ENCODE peak calls at places on chromosomes 2 and 18, in nine cellular contexts. E is brain microvascular endothelial cell; C is stimulated activated CD8-positive, alpha-beta memory T cell treated with anti-CD3 and anti-CD28 coated beads, Interleukin-12 subunit alpha, Interleukin-12 subunit beta, amount 100 ng/mL, for 4 hours; G is NCI-H1092 treated with DMSO at 0.1 percent for 48 hours; H is T-helper 9 cell; Q is endothelial cell of umbilical vein; I is ELF-1; X is suprapubic skin; Z is omental fat pad. J is an unnamed sample.

GRCh38 chr18:54607213-54607934 is 16.3 kb downstream of the DYNAP start:
- DNase-seq in E (no peak), C (no peak), G (peak), H (no peak), Q (peak), I (peak), X (no peak), Z (no peak), J (peak)

GRCh38 chr2:224956706-224957105 is 85.6 kb downstream of the DOCK10 start:
- DNase-seq in E (no peak), C (no peak), G (peak), H (no peak), Q (no peak), I (no peak), X (no peak), Z (no peak), J (no peak)

GRCh38 chr18:28903366-28903765 is 726.4 kb upstream of the CDH2 start:
- DNase-seq in E (no peak), C (no peak), G (no peak), H (no peak), Q (no peak), I (no peak), X (no peak), Z (no peak), J (no peak)

GRCh38 chr2:47569658-47570398 is 166.9 kb downstream of the MSH2 start:
- DNase-seq in E (no peak), C (no peak), G (peak), H (no peak), Q (no peak), I (peak), X (no peak), Z (no peak), J (peak)

GRCh38 chr2:206477296-206477695 is 34.0 kb downstream of the ADAM23 start:
- DNase-seq in E (peak), C (no peak), G (no peak), H (no peak), Q (no peak), I (no peak), X (no peak), Z (no peak), J (no peak)

GRCh38 chr2:227865281-227865680 is 6.2 kb upstream of the DAW1 start:
- DNase-seq in E (no peak), C (no peak), G (no peak), H (no peak), Q (no peak), I (no peak), X (no peak), Z (no peak), J (no peak)

GRCh38 chr2:16275131-16275530 is 334.8 kb downstream of the MYCN start:
- DNase-seq in E (no peak), C (no peak), G (no peak), H (no peak), Q (no peak), I (no peak), X (no peak), Z (no peak), J (no peak)

GRCh38 chr2:195574305-195574704 is 82.7 kb upstream of the SLC39A10 start:
- DNase-seq in E (no peak), C (no peak), G (no peak), H (no peak), Q (no peak), I (no peak), X (no peak), Z (no peak), J (no peak)

GRCh38 chr18:75393721-75394120 is 33.8 kb downstream of the SMIM21 start:
- DNase-seq in E (no peak), C (no peak), G (no peak), H (no peak), Q (no peak), I (no peak), X (no peak), Z (no peak), J (no peak)

GRCh38 chr2:219441451-219442205 is 7.0 kb downstream of the SPEG start:
- DNase-seq in E (no peak), C (peak), G (peak), H (peak), Q (no peak), I (no peak), X (peak), Z (no peak), J (no peak)

GRCh38 chr2:43636616-43637015 is 444 bp upstream of the PLEKHH2 start:
- DNase-seq in E (no peak), C (no peak), G (no peak), H (peak), Q (no peak), I (no peak), X (no peak), Z (no peak), J (no peak)

GRCh38 chr2:190528521-190529001 is 6.0 kb downstream of the NEMP2 start:
- DNase-seq in E (no peak), C (no peak), G (no peak), H (no peak), Q (no peak), I (no peak), X (no peak), Z (no peak), J (no peak)

GRCh38 chr18:49319590-49319989 is 140.9 kb downstream of the DYM start:
- DNase-seq in E (no peak), C (no peak), G (no peak), H (no peak), Q (no peak), I (no peak), X (no peak), Z (no peak), J (no peak)

GRCh38 chr2:233202531-233202944 is 48.9 kb upstream of the ATG16L1 start:
- DNase-seq in E (no peak), C (no peak), G (no peak), H (no peak), Q (no peak), I (no peak), X (no peak), Z (no peak), J (no peak)

GRCh38 chr2:236679906-236680305 is 110.3 kb downstream of the ACKR3 start:
- DNase-seq in E (peak), C (no peak), G (no peak), H (no peak), Q (no peak), I (no peak), X (no peak), Z (no peak), J (no peak)

GRCh38 chr2:75130171-75130570 is 69.1 kb downstream of the TACR1 start:
- DNase-seq in E (no peak), C (no peak), G (no peak), H (no peak), Q (no peak), I (no peak), X (no peak), Z (no peak), J (peak)

GRCh38 chr2:25161055-25161781 is 7.2 kb downstream of the POMC start:
- DNase-seq in E (no peak), C (peak), G (no peak), H (peak), Q (peak), I (no peak), X (no peak), Z (no peak), J (no peak)

GRCh38 chr2:205758051-205758450 is 75.8 kb downstream of the NRP2 start:
- DNase-seq in E (peak), C (no peak), G (no peak), H (no peak), Q (peak), I (no peak), X (no peak), Z (no peak), J (no peak)

GRCh38 chr2:124983595-124983994 is 958.5 kb downstream of the CNTNAP5 start:
- DNase-seq in E (no peak), C (no peak), G (no peak), H (no peak), Q (no peak), I (no peak), X (no peak), Z (no peak), J (no peak)

GRCh38 chr18:59109375-59109774 is 30.3 kb upstream of the SEC11C start:
- DNase-seq in E (no peak), C (no peak), G (no peak), H (no peak), Q (no peak), I (no peak), X (no peak), Z (no peak), J (no peak)

GRCh38 chr18:46759885-46760284 is 3.0 kb upstream of the ST8SIA5 start:
- DNase-seq in E (no peak), C (no peak), G (peak), H (no peak), Q (no peak), I (no peak), X (no peak), Z (no peak), J (no peak)

GRCh38 chr2:109333414-109334194 is 204.6 kb downstream of the SH3RF3 start:
- DNase-seq in E (peak), C (no peak), G (no peak), H (no peak), Q (peak), I (no peak), X (no peak), Z (no peak), J (peak)

GRCh38 chr2:84527137-84528129 is 11.1 kb downstream of the DNAH6 start:
- DNase-seq in E (no peak), C (no peak), G (no peak), H (no peak), Q (no peak), I (no peak), X (no peak), Z (no peak), J (no peak)

GRCh38 chr2:134504586-134505336 is 214.0 kb downstream of the TMEM163 start:
- DNase-seq in E (no peak), C (no peak), G (no peak), H (no peak), Q (no peak), I (peak), X (no peak), Z (no peak), J (no peak)

GRCh38 chr18:37554399-37554787 is 11.2 kb downstream of the CELF4 start:
- DNase-seq in E (no peak), C (no peak), G (no peak), H (no peak), Q (no peak), I (peak), X (no peak), Z (no peak), J (no peak)

GRCh38 chr2:153477641-153478288 is 797 bp downstream of the RPRM start:
- DNase-seq in E (no peak), C (no peak), G (peak), H (no peak), Q (no peak), I (peak), X (no peak), Z (no peak), J (no peak)

GRCh38 chr18:59547691-59548182 is 149.5 kb downstream of the CCBE1 start:
- DNase-seq in E (peak), C (no peak), G (no peak), H (no peak), Q (no peak), I (no peak), X (no peak), Z (no peak), J (no peak)

GRCh38 chr2:214542251-214542650 is 131.4 kb downstream of the VWC2L start:
- DNase-seq in E (no peak), C (no peak), G (no peak), H (no peak), Q (no peak), I (no peak), X (no peak), Z (no peak), J (no peak)

GRCh38 chr2:3683748-3684454 is 19.5 kb upstream of the DCDC2C start:
- DNase-seq in E (peak), C (no peak), G (no peak), H (no peak), Q (no peak), I (no peak), X (no peak), Z (no peak), J (peak)

GRCh38 chr2:56267412-56267788 is 83.6 kb downstream of the CCDC85A start:
- DNase-seq in E (no peak), C (no peak), G (no peak), H (no peak), Q (no peak), I (no peak), X (no peak), Z (no peak), J (no peak)

GRCh38 chr2:69026638-69027037 is 13.7 kb downstream of the ANTXR1 start:
- DNase-seq in E (no peak), C (no peak), G (no peak), H (no peak), Q (no peak), I (no peak), X (no peak), Z (no peak), J (no peak)

GRCh38 chr2:18623782-18624181 is 34.4 kb upstream of the NT5C1B start:
- DNase-seq in E (peak), C (no peak), G (no peak), H (no peak), Q (no peak), I (no peak), X (no peak), Z (no peak), J (no peak)

GRCh38 chr2:75099521-75099922 is 99.8 kb downstream of the TACR1 start:
- DNase-seq in E (no peak), C (no peak), G (no peak), H (no peak), Q (no peak), I (no peak), X (no peak), Z (no peak), J (no peak)

GRCh38 chr2:161427413-161428239 is 11.5 kb downstream of the TBR1 start:
- DNase-seq in E (no peak), C (no peak), G (no peak), H (no peak), Q (no peak), I (peak), X (no peak), Z (no peak), J (no peak)

GRCh38 chr2:224938670-224939309 is 103.5 kb downstream of the DOCK10 start:
- DNase-seq in E (peak), C (no peak), G (peak), H (no peak), Q (peak), I (no peak), X (no peak), Z (no peak), J (peak)